ENCODE peak calls at places on chromosomes 13 and 19, in six cellular contexts. D is A673, V is uterus, L is MM.1S, K is H9, E is body of pancreas. C is an unnamed sample.

GRCh38 chr13:39418424-39418823 is 184.6 kb downstream of the LHFPL6 start:
- DNase-seq in D (no peak), V (no peak), L (no peak), K (no peak), E (no peak), C (no peak)

GRCh38 chr13:90689111-90689510 is 658.4 kb upstream of the MIR17HG start:
- DNase-seq in D (no peak), V (no peak), L (no peak), K (no peak), E (no peak), C (no peak)

GRCh38 chr19:18468517-18468916 is 30.6 kb upstream of the ISYNA1 start:
- DNase-seq in D (no peak), V (no peak), L (no peak), K (no peak), E (peak; percentile 40), C (no peak)

GRCh38 chr13:86741762-86742285 is 929.3 kb upstream of the SLITRK5 start:
- DNase-seq in D (peak; percentile 18), V (no peak), L (no peak), K (no peak), E (no peak), C (no peak)

GRCh38 chr19:33659835-33660234 is 38.1 kb downstream of the CHST8 start:
- DNase-seq in D (no peak), V (no peak), L (no peak), K (no peak), E (no peak), C (no peak)

GRCh38 chr13:59747529-59747928 is 416.2 kb downstream of the DIAPH3 start:
- DNase-seq in D (peak; percentile 56), V (no peak), L (no peak), K (no peak), E (no peak), C (no peak)

GRCh38 chr19:2249880-2250764 is 999 bp downstream of the AMH start:
- DNase-seq in D (no peak), V (no peak), L (no peak), K (no peak), E (no peak), C (no peak)

GRCh38 chr19:39145180-39145953 is 19.8 kb downstream of the PAK4 start:
- DNase-seq in D (no peak), V (peak; percentile 50), L (no peak), K (no peak), E (no peak), C (no peak)

GRCh38 chr13:29162638-29163037 is 342.5 kb downstream of the MTUS2 start:
- DNase-seq in D (no peak), V (no peak), L (peak; percentile 74), K (no peak), E (no peak), C (no peak)

GRCh38 chr19:45151821-45152503 is 8.8 kb downstream of the NKPD1 start:
- DNase-seq in D (no peak), V (no peak), L (no peak), K (peak; percentile 58), E (no peak), C (no peak)

GRCh38 chr13:41411536-41411935 is 45.8 kb upstream of the RGCC start:
- DNase-seq in D (peak; percentile 18), V (no peak), L (peak; percentile 32), K (peak; percentile 37), E (no peak), C (no peak)

GRCh38 chr13:75843033-75843432 is 206.9 kb downstream of the LMO7 start:
- DNase-seq in D (no peak), V (no peak), L (no peak), K (no peak), E (no peak), C (no peak)

GRCh38 chr13:30431269-30431950 is 9.1 kb downstream of the UBE2L5 start:
- DNase-seq in D (no peak), V (no peak), L (peak; percentile 7), K (no peak), E (no peak), C (no peak)

GRCh38 chr19:17339088-17339741 is 1.9 kb downstream of the GTPBP3 start:
- DNase-seq in D (peak; percentile 42), V (no peak), L (no peak), K (peak; percentile 91), E (no peak), C (no peak)

GRCh38 chr13:95485045-95485517 is 67.4 kb upstream of the CLDN10 start:
- DNase-seq in D (peak; percentile 49), V (no peak), L (no peak), K (no peak), E (no peak), C (no peak)

GRCh38 chr19:2455481-2456300 is 1.1 kb downstream of the LMNB2 start:
- DNase-seq in D (peak; percentile 42), V (no peak), L (peak; percentile 62), K (no peak), E (no peak), C (no peak)

GRCh38 chr19:28667348-28667977 is 545.5 kb downstream of the UQCRFS1 start:
- DNase-seq in D (no peak), V (no peak), L (no peak), K (no peak), E (no peak), C (no peak)

GRCh38 chr13:102212729-102213128 is 189.1 kb downstream of the FGF14 start:
- DNase-seq in D (peak; percentile 93), V (no peak), L (no peak), K (no peak), E (no peak), C (no peak)

GRCh38 chr19:6021878-6022569 is 44.1 kb upstream of the RANBP3 start:
- DNase-seq in D (peak; percentile 88), V (peak; percentile 79), L (peak; percentile 88), K (peak; percentile 84), E (peak; percentile 88), C (peak; percentile 66)

GRCh38 chr13:20350380-20350763 is 118.3 kb upstream of the GJB6 start:
- DNase-seq in D (no peak), V (no peak), L (no peak), K (no peak), E (no peak), C (no peak)

GRCh38 chr13:89740994-89741678 is 1606.4 kb upstream of the MIR17HG start:
- DNase-seq in D (no peak), V (no peak), L (no peak), K (no peak), E (no peak), C (no peak)

DNA sequence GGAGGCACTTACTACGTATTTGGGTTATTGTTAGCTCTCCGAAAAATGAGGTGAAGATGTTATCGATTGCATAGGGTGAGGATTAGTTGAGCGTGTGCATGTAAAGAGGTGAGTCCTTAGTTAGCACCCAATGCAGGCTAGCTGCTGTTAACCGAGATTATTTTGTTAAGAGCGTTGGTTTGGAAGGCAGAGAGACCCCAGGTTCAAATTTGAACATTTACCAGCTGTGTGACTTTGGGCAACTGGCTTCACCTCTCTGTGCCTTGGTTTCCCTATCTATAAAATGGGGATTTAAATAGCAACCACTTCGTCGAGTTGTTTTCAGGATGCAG is 693 bp downstream of the SIPA1L3 start:
- DNase-seq in D (no peak), V (no peak), L (no peak), K (no peak), E (no peak), C (no peak)
- H3K27ac ChIP-seq in D (peak overlapping the region; percentile 79), V (no peak overlapping the region), L (no peak overlapping the region), K (no peak overlapping the region), E (peak overlapping the region; percentile 52), C (no peak overlapping the region)

GRCh38 chr13:45742985-45743384 is 40.9 kb downstream of the CBY2 start:
- DNase-seq in D (no peak), V (no peak), L (no peak), K (no peak), E (no peak), C (no peak)

GRCh38 chr13:45750566-45750965 is 48.4 kb downstream of the CBY2 start:
- DNase-seq in D (no peak), V (no peak), L (no peak), K (no peak), E (no peak), C (no peak)

GRCh38 chr13:45749026-45749759 is 47.1 kb downstream of the CBY2 start:
- DNase-seq in D (peak; percentile 55), V (no peak), L (no peak), K (no peak), E (no peak), C (no peak)

GRCh38 chr13:45744979-45745378 is 42.9 kb downstream of the CBY2 start:
- DNase-seq in D (no peak), V (no peak), L (no peak), K (no peak), E (no peak), C (no peak)

GRCh38 chr13:45747071-45747470 is 45.0 kb downstream of the CBY2 start:
- DNase-seq in D (no peak), V (no peak), L (no peak), K (no peak), E (no peak), C (no peak)
- H3K27me3 ChIP-seq in D (no peaks in the 10 kb centered on the region), V (no peaks in the 10 kb centered on the region), L (no peaks in the 10 kb centered on the region), K (no peaks in the 10 kb centered on the region), E (no peaks in the 10 kb centered on the region), C (no peaks in the 10 kb centered on the region)

GRCh38 chr19:55171440-55171839 is 5.0 kb upstream of the DNAAF3 start:
- DNase-seq in D (no peak), V (no peak), L (no peak), K (no peak), E (no peak), C (no peak)

GRCh38 chr19:55174425-55175116 is 5.5 kb downstream of the SYT5 start:
- DNase-seq in D (no peak), V (no peak), L (no peak), K (no peak), E (no peak), C (no peak)

GRCh38 chr19:55173717-55174409 is 6.2 kb downstream of the SYT5 start:
- DNase-seq in D (peak; percentile 88), V (peak; percentile 46), L (no peak), K (peak; percentile 95), E (peak; percentile 38), C (no peak)

GRCh38 chr19:55172741-55173140 is 6.3 kb upstream of the DNAAF3 start:
- DNase-seq in D (no peak), V (no peak), L (no peak), K (no peak), E (no peak), C (no peak)

DNA sequence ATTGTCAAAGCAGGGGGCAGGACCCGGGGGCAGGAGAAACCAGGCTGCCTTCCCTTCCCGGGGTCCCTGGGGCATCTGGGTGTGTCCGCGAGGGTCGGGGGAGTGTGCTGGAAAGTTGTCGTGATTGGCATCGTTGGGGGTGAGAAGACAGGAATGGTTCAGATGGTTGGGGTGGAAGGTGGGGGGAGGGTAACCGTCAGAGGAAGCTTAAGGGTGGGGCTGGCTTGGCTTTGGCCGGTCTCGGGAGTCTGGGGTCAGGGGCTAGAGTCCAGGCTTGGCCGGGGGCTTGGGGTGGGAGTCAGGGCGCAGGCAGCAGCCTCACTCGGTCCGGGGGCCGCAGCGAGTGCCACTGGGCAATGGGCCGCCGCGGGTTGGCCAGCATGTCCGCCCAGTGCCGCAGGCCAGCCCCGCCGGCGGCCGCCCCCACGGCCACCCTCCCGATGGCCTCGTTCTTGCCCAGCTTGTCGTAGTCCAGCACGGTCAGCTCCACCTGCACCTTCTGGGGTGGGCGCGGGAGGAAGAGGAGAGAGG is 6.8 kb upstream of the DNAAF3 start:
- DNase-seq in D (no peak), V (no peak), L (no peak), K (no peak), E (no peak), C (no peak)
- H3K27ac ChIP-seq in D (no peak overlapping the region), V (no peak overlapping the region), L (no peak overlapping the region), K (no peak overlapping the region), E (no peak overlapping the region), C (no peak overlapping the region)

DNA sequence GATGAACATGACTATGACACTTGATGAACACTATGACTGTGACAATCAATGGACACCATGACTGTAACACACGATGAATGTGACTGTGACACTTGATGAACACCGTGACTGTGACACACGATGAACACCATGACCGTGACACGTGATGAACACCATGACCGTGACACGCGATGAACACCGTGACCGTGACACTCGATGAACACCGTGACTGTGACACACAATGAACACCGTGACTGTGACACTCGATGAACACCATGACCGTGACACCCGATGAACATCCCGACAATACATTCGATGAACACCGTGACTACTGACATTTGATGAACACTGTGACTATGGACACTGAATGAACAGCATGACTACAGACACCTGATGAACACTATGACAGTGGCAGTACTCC is 30.9 kb downstream of the ZFR2 start:
- DNase-seq in D (no peak), V (no peak), L (no peak), K (no peak), E (no peak), C (no peak)
- H3K27me3 ChIP-seq in D (no peaks in the 10 kb centered on the region), V (no peaks in the 10 kb centered on the region), L (peaks cover 94% of the 10 kb centered on the region), K (no peaks in the 10 kb centered on the region), E (no peaks in the 10 kb centered on the region), C (no peaks in the 10 kb centered on the region)

C was measured in lung.